ENCODE peak calls at places on chromosomes 16 and 17, in eight cellular contexts. M is NCI-H2227 treated with DMSO at 0.1 percent for 48 hours; U is activated CD4-positive, alpha-beta memory T cell treated with anti-CD3 and anti-CD28 coated beads for 36 hours; R is stimulated activated CD8-positive, alpha-beta memory T cell treated with anti-CD3 and anti-CD28 coated beads, Interleukin-7, amount 100 ng/mL, for 1 hour; D is skeletal muscle cell; V is HCEC 1CT; E is activated T-helper 1 cell treated with anti-CD3 and anti-CD28 coated beads, Interleukin-2, amount 50 U/mL, for 16 hours; F is psoas muscle. H is an unnamed sample.

GRCh38 chr17:67995568-67996191 is 589 bp downstream of the C17orf58 start:
- DNase-seq in F (peak), R (no peak), D (no peak), V (no peak), M (no peak), U (peak), E (no peak), H (no peak)

GRCh38 chr17:61310611-61311010 is 89.0 kb upstream of the TBX2 start:
- DNase-seq in R (no peak), F (no peak), V (peak), M (no peak), E (no peak), U (no peak), D (no peak), H (no peak)

GRCh38 chr17:78027121-78027520 is 68.6 kb downstream of the TNRC6C start:
- DNase-seq in M (no peak), U (no peak), D (no peak), E (no peak), F (no peak), R (no peak), V (no peak), H (no peak)

GRCh38 chr16:55494994-55495421 is 13.9 kb upstream of the LPCAT2 start:
- DNase-seq in D (peak), M (no peak), E (no peak), F (no peak), V (peak), U (no peak), R (no peak), H (peak)

GRCh38 chr16:3119701-3120408 is 7.5 kb downstream of the ZNF205 start:
- DNase-seq in R (no peak), E (no peak), V (no peak), U (no peak), D (no peak), F (no peak), M (no peak), H (no peak)

GRCh38 chr17:50565559-50566350 is 5.2 kb downstream of the CACNA1G start:
- DNase-seq in E (no peak), V (no peak), R (no peak), F (no peak), U (no peak), M (peak), D (no peak), H (no peak)

GRCh38 chr16:8866884-8867482 is 1.8 kb downstream of the CARHSP1 start:
- DNase-seq in V (peak), F (peak), R (no peak), E (no peak), D (no peak), U (peak), M (no peak), H (no peak)

GRCh38 chr17:77882481-77883212 is 75.9 kb upstream of the TNRC6C start:
- DNase-seq in E (peak), F (peak), U (peak), R (peak), V (no peak), D (peak), M (no peak), H (no peak)

GRCh38 chr16:59886021-59886420 is 1151.9 kb upstream of the GOT2 start:
- DNase-seq in F (peak), U (no peak), M (no peak), R (no peak), V (no peak), D (peak), E (no peak), H (no peak)

GRCh38 chr16:78081341-78081740 is 18.1 kb upstream of the WWOX start:
- DNase-seq in E (no peak), U (no peak), M (no peak), R (no peak), D (no peak), F (no peak), V (no peak), H (no peak)

GRCh38 chr16:81901483-81901882 is 109.8 kb downstream of the SDR42E1 start:
- DNase-seq in V (peak), U (no peak), R (no peak), D (no peak), E (no peak), M (no peak), F (no peak), H (peak)

GRCh38 chr17:28896884-28897768 is at the start of gene FLOT2:
- DNase-seq in V (peak), F (peak), E (peak), U (peak), R (peak), M (peak), D (no peak), H (no peak)